ENCODE peak calls at places on chromosomes 2 and 18, in six cellular contexts. X is mesothelial cell of epicardium, H is right lobe of liver, O is progenitor cell of endocrine pancreas, T is AG09309, W is hepatocyte. I is an unnamed sample.

GRCh38 chr2:129396980-129397599 is 582.4 kb upstream of the RAB6C start:
- DNase-seq in X (no peak), H (no peak), O (peak), T (no peak), W (peak), I (no peak)

GRCh38 chr2:38702413-38702812 is 36.5 kb downstream of the GALM start:
- DNase-seq in X (no peak), H (no peak), O (no peak), T (peak), W (peak), I (no peak)

GRCh38 chr18:63180971-63181376 is 138.6 kb downstream of the BCL2 start:
- DNase-seq in X (no peak), H (no peak), O (no peak), T (no peak), W (no peak), I (no peak)

GRCh38 chr2:46136953-46137352 is 160.3 kb upstream of the EPAS1 start:
- DNase-seq in X (no peak), H (no peak), O (no peak), T (no peak), W (no peak), I (no peak)

GRCh38 chr18:57433492-57434176 is 1.5 kb upstream of the ONECUT2 start:
- DNase-seq in X (no peak), H (no peak), O (no peak), T (no peak), W (no peak), I (no peak)

GRCh38 chr2:24721470-24721869 is 71.7 kb downstream of the PTRHD1 start:
- DNase-seq in X (no peak), H (peak), O (no peak), T (peak), W (peak), I (no peak)

GRCh38 chr2:29212009-29212408 is 96.8 kb downstream of the CLIP4 start:
- DNase-seq in X (no peak), H (no peak), O (no peak), T (no peak), W (no peak), I (no peak)

GRCh38 chr18:76265375-76266225 is 229.4 kb downstream of the ZNF516 start:
- DNase-seq in X (no peak), H (no peak), O (no peak), T (peak), W (peak), I (no peak)

GRCh38 chr2:28616618-28617017 is 120.8 kb downstream of the PLB1 start:
- DNase-seq in X (no peak), H (no peak), O (no peak), T (no peak), W (no peak), I (no peak)

GRCh38 chr18:39840406-39840805 is 2114.6 kb upstream of the PIK3C3 start:
- DNase-seq in X (no peak), H (no peak), O (no peak), T (no peak), W (no peak), I (no peak)

GRCh38 chr2:25301453-25302352 is 40.0 kb downstream of the DNMT3A start:
- DNase-seq in X (no peak), H (no peak), O (no peak), T (peak), W (no peak), I (peak)

GRCh38 chr2:174761837-174762236 is 2.4 kb downstream of the CHRNA1 start:
- DNase-seq in X (no peak), H (no peak), O (no peak), T (no peak), W (no peak), I (no peak)

GRCh38 chr2:31240406-31241365 is 6.7 kb downstream of the EHD3 start:
- DNase-seq in X (no peak), H (no peak), O (no peak), T (no peak), W (no peak), I (no peak)

GRCh38 chr2:174835797-174836255 is 71.6 kb upstream of the CHRNA1 start:
- DNase-seq in X (no peak), H (no peak), O (no peak), T (peak), W (no peak), I (no peak)

GRCh38 chr2:1051585-1051984 is 100.9 kb downstream of the SNTG2 start:
- DNase-seq in X (no peak), H (no peak), O (no peak), T (no peak), W (no peak), I (no peak)

GRCh38 chr2:233936089-233936488 is 18.9 kb downstream of the TRPM8 start:
- DNase-seq in X (no peak), H (no peak), O (no peak), T (no peak), W (no peak), I (no peak)

GRCh38 chr18:53745228-53745967 is 479.1 kb downstream of the MBD2 start:
- DNase-seq in X (no peak), H (no peak), O (no peak), T (no peak), W (no peak), I (no peak)

GRCh38 chr2:202187570-202187969 is 50.8 kb downstream of the SUMO1 start:
- DNase-seq in X (no peak), H (no peak), O (no peak), T (no peak), W (no peak), I (no peak)

GRCh38 chr18:79903071-79903635 is 48.3 kb downstream of the SLC66A2 start:
- DNase-seq in X (no peak), H (peak), O (no peak), T (no peak), W (no peak), I (no peak)

GRCh38 chr2:3595985-3596384 is 1.1 kb downstream of the COLEC11 start:
- DNase-seq in X (no peak), H (no peak), O (no peak), T (no peak), W (no peak), I (no peak)

GRCh38 chr2:186889291-186889886 is 40.4 kb upstream of the ZSWIM2 start:
- DNase-seq in X (no peak), H (no peak), O (no peak), T (peak), W (no peak), I (no peak)

GRCh38 chr18:40066368-40066767 is 1888.7 kb upstream of the PIK3C3 start:
- DNase-seq in X (no peak), H (no peak), O (no peak), T (no peak), W (no peak), I (no peak)

GRCh38 chr2:189022002-189022401 is 47.8 kb downstream of the COL3A1 start:
- DNase-seq in X (no peak), H (no peak), O (no peak), T (peak), W (peak), I (no peak)

GRCh38 chr2:190355968-190356657 is 12.7 kb downstream of the INPP1 start:
- DNase-seq in X (no peak), H (no peak), O (no peak), T (no peak), W (no peak), I (no peak)

GRCh38 chr2:201913197-201913596 is 106.9 kb downstream of the CDK15 start:
- DNase-seq in X (no peak), H (no peak), O (no peak), T (no peak), W (peak), I (no peak)

GRCh38 chr18:49690307-49690706 is 123.0 kb downstream of the ACAA2 start:
- DNase-seq in X (no peak), H (no peak), O (no peak), T (peak), W (no peak), I (no peak)

GRCh38 chr18:80159713-80160636 is 50.9 kb downstream of the ADNP2 start:
- DNase-seq in X (no peak), H (no peak), O (no peak), T (no peak), W (no peak), I (no peak)

GRCh38 chr2:215554689-215555088 is 118.8 kb upstream of the FN1 start:
- DNase-seq in X (no peak), H (no peak), O (no peak), T (no peak), W (no peak), I (no peak)

GRCh38 chr18:46712406-46712805 is 44.4 kb downstream of the ST8SIA5 start:
- DNase-seq in X (no peak), H (no peak), O (no peak), T (peak), W (peak), I (no peak)

GRCh38 chr2:48448274-48449061 is 81.5 kb upstream of the STON1 start:
- DNase-seq in X (no peak), H (no peak), O (no peak), T (peak), W (no peak), I (no peak)

GRCh38 chr18:78783564-78783960 is 196.1 kb upstream of the SALL3 start:
- DNase-seq in X (no peak), H (no peak), O (no peak), T (no peak), W (no peak), I (no peak)

DNA sequence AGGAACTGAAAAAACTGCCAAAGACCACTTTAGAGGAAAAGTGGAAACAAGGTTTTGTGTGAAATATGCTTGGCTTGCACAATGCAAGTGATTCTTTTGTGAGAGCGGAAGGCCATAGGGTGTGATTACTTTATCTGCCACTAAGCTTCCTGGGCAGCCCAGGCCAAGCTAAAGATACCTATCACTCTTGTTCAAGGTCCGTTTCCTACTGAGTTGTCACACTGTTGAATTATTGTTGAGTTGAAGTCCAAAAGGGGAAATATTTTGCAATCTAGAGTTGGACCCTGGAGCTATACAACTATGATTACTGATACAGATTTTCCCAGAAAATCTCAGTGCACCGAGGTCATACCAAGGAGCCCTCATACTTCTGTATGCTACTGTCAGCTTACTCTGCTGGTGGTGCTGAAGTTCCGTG is 72.7 kb upstream of the CTAGE1 start:
- DNase-seq in X (no peak), H (peak), O (no peak), T (no peak), W (peak), I (no peak)
- TF ChIP-seq CTCF in X (no peak), H (peak), O (no peak), T (no peak), W (peak), I (no peak)

DNA sequence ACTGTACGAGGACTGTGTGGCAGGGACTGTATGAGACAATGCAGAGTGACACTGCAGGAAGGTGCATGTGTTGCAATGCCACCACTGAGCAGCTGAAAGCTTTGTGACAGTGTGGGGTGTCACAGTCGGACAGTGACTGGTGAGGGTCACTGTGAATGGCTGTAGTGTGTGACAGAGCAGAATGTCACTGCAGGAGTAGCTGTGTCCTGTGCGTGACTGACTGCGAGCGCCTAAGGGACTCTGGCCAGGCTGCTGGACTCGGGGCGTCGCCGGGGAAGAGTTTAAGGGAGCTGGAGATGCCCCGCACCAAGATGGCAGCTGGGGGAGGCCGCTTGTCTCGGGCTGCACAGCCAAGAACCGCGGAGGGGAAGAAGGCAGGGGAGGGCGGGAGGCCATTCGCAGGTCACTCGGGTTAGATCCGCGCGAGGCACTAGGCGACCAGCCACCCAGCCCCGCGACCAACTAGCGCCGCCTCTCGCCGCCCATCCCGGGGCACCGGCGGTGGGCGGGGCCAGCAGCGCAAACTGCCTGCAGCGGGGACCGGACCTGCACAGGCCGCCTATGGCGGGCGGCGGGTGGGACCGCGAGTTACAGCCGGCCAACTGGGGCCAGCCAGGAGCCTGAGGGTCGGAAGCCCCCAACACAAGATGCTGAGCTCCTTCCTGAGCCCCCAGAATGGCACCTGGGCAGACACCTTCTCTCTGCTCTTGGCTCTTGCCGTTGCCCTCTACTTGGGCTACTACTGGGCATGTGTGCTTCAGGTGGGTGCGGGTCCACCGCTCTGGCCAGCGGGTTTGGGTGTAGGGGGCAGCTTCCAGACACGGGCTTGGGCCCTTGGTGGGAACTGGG is at the start of gene ABHD1:
- DNase-seq in X (peak), H (peak), O (peak), T (no peak), W (peak), I (peak)
- TF ChIP-seq CTCF in X (no peak), H (peak), O (no peak), T (no peak), W (no peak), I (no peak)

GRCh38 chr18:23725827-23726661 is 36.8 kb downstream of the LAMA3 start:
- DNase-seq in X (no peak), H (no peak), O (no peak), T (no peak), W (no peak), I (no peak)

GRCh38 chr18:23732439-23732838 is 43.2 kb downstream of the LAMA3 start:
- DNase-seq in X (no peak), H (no peak), O (no peak), T (no peak), W (no peak), I (no peak)

GRCh38 chr18:23730850-23731249 is 41.6 kb downstream of the LAMA3 start:
- DNase-seq in X (no peak), H (no peak), O (no peak), T (no peak), W (no peak), I (no peak)

GRCh38 chr18:23725351-23725750 is 36.1 kb downstream of the LAMA3 start:
- DNase-seq in X (no peak), H (no peak), O (no peak), T (no peak), W (no peak), I (no peak)

DNA sequence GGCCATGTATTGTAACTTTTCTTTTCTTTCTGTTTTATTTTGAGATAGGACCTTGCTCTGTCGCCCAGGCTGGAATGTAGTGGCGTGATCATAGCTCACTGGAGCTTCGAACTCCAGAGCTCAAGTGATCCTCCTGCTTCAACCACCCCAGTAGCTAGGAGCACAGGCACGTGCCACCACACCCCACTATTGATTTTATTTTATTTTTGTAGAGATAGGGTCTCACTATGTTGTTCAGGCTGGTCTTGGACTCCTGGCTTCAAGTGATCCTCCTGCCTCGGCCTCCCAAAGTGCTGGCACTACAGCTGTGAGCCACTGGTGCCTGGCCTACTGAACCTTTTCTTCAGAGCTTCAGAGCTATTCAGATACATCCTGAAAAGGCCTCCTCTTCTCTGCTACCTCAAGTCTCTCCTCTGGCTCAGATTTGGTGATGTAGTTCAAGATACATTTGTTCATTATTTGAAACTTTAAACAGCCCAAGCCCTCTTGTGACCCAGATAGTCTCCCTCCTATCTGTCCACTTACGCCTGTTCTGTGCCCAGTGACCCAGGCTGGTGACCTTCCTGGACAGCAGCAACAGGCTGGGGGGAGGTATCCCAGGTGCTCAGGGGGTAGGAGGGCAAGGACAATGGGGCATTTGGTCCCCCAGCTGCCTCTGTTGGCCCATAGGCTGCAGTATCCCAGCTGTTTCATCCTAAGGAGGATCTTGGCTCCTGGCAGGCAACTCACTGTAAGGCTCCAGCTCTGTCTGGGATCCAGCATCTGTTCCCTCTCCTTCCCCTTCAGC is 38.6 kb downstream of the LAMA3 start:
- DNase-seq in X (no peak), H (no peak), O (no peak), T (no peak), W (no peak), I (no peak)
- TF ChIP-seq CTCF in X (no peak), H (no peak), O (no peak), T (no peak), W (no peak), I (no peak)

DNA sequence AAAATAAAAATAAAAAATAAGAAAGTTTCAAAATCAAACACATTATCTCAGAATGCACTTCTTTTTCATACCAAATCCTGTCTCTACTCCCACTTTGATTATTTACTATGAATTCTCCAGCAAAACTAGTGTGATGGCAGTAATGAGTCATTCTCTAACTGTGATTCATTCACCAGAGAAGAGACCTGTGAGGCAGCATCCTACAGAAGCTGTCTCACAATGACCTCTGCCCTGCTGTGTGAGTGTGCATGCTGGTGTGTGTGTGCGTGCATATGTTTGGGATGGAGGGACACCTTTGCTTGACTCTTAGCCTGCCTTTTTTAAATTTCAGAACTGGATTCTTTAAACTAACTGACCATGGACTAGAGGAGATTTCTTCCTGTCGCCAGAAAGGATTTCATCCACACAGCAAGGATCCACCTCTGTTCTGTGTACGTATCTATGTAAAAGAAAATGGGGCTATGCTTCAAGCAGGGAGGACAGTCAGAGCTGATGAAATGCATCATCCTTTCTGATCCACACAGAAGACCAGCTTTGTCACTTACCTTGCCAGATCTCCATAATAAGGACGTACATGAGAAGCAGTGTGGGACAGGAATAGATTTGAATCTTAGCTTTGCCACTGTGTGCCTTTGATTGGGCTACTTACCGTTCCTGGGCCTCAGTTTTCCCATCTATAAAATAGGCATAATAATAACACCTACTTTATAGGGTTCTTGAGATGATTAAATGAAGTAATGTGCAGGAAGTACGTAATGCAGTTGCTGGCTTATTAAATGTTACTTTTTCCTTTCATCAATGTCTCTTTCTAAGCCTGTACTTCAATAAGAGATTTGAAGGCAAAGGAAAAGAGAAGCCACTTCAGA is 31.2 kb downstream of the STAMBP start:
- DNase-seq in X (no peak), H (no peak), O (no peak), T (peak), W (peak), I (no peak)
- TF ChIP-seq CTCF in X (no peak), H (no peak), O (no peak), T (no peak), W (no peak), I (no peak)

DNA sequence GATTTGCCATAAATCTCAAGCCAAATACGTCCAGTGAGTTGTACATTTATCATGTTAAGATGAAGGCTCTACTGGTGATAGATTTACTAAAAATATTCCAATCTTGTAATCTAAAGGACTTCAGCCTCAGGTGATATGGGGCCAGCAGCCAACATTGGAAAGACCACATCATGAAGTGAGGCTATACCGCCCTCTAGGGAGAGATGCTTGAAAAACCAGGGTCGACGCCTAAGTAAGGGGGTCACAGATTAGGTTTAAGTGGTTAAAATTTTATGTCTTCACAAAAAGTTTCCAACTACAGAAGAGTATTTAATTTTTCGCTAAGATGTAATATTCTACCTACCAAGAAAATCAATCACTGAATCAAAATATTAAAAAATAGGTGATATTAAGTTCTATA is 33.3 kb downstream of the DOCK10 start:
- DNase-seq in X (no peak), H (no peak), O (no peak), T (no peak), W (no peak), I (no peak)
- TF ChIP-seq CTCF in X (no peak), H (peak), O (peak), T (peak), W (peak), I (no peak)